ENCODE peak calls at places on chromosomes 7 and 10, in ten cellular contexts. One of them, this sample, is unnamed.

GRCh38 chr10:124106241-124106905 is 13.0 kb upstream of the CHST15 start:
- DNase-seq in tibial nerve: peak
- DNase-seq in AG10803: peak
- DNase-seq in body of pancreas: peak
- DNase-seq in hepatocyte: peak
- DNase-seq in AG09319: peak
- DNase-seq in heart right ventricle: peak
- DNase-seq in uterus: peak
- DNase-seq in neural crest cell: no peak
- DNase-seq in testis: peak
- DNase-seq in this sample: no peak

GRCh38 chr7:20928022-20928421 is 141.3 kb upstream of the SP8 start:
- DNase-seq in tibial nerve: no peak
- DNase-seq in AG09319: no peak
- DNase-seq in AG10803: no peak
- DNase-seq in heart right ventricle: no peak
- DNase-seq in neural crest cell: no peak
- DNase-seq in testis: no peak
- DNase-seq in body of pancreas: no peak
- DNase-seq in uterus: no peak
- DNase-seq in hepatocyte: no peak
- DNase-seq in this sample: no peak

GRCh38 chr7:93145324-93145723 is 2.9 kb downstream of the SAMD9L start:
- DNase-seq in testis: no peak
- DNase-seq in hepatocyte: no peak
- DNase-seq in uterus: no peak
- DNase-seq in body of pancreas: no peak
- DNase-seq in neural crest cell: no peak
- DNase-seq in heart right ventricle: no peak
- DNase-seq in tibial nerve: no peak
- DNase-seq in AG10803: no peak
- DNase-seq in AG09319: no peak
- DNase-seq in this sample: no peak

GRCh38 chr10:103254113-103254512 is 8.4 kb downstream of the RPEL1 start:
- DNase-seq in neural crest cell: no peak
- DNase-seq in testis: no peak
- DNase-seq in hepatocyte: no peak
- DNase-seq in AG10803: no peak
- DNase-seq in heart right ventricle: no peak
- DNase-seq in body of pancreas: no peak
- DNase-seq in tibial nerve: no peak
- DNase-seq in uterus: no peak
- DNase-seq in AG09319: no peak
- DNase-seq in this sample: no peak

GRCh38 chr10:50561266-50561665 is 62.5 kb downstream of the SGMS1 start:
- DNase-seq in neural crest cell: no peak
- DNase-seq in AG10803: peak
- DNase-seq in body of pancreas: no peak
- DNase-seq in uterus: no peak
- DNase-seq in hepatocyte: no peak
- DNase-seq in tibial nerve: peak
- DNase-seq in AG09319: peak
- DNase-seq in heart right ventricle: no peak
- DNase-seq in testis: peak
- DNase-seq in this sample: no peak

GRCh38 chr10:94146313-94146712 is 152.6 kb downstream of the PLCE1 start:
- DNase-seq in uterus: no peak
- DNase-seq in tibial nerve: no peak
- DNase-seq in body of pancreas: no peak
- DNase-seq in neural crest cell: no peak
- DNase-seq in heart right ventricle: no peak
- DNase-seq in hepatocyte: no peak
- DNase-seq in AG10803: no peak
- DNase-seq in testis: no peak
- DNase-seq in AG09319: no peak
- DNase-seq in this sample: no peak

GRCh38 chr7:106819546-106819945 is 45.5 kb upstream of the PIK3CG start:
- DNase-seq in hepatocyte: no peak
- DNase-seq in uterus: no peak
- DNase-seq in AG09319: no peak
- DNase-seq in neural crest cell: no peak
- DNase-seq in heart right ventricle: no peak
- DNase-seq in AG10803: peak
- DNase-seq in tibial nerve: no peak
- DNase-seq in testis: no peak
- DNase-seq in body of pancreas: no peak
- DNase-seq in this sample: no peak

GRCh38 chr10:86958109-86958830 is at the start of gene SNCG:
- DNase-seq in testis: peak
- DNase-seq in tibial nerve: no peak
- DNase-seq in neural crest cell: no peak
- DNase-seq in body of pancreas: no peak
- DNase-seq in AG10803: no peak
- DNase-seq in uterus: no peak
- DNase-seq in hepatocyte: no peak
- DNase-seq in heart right ventricle: peak
- DNase-seq in AG09319: no peak
- DNase-seq in this sample: no peak

GRCh38 chr7:143126146-143126545 is 5.7 kb upstream of the PIP start:
- DNase-seq in AG10803: peak
- DNase-seq in tibial nerve: no peak
- DNase-seq in testis: no peak
- DNase-seq in uterus: no peak
- DNase-seq in heart right ventricle: no peak
- DNase-seq in neural crest cell: no peak
- DNase-seq in body of pancreas: no peak
- DNase-seq in hepatocyte: no peak
- DNase-seq in AG09319: peak
- DNase-seq in this sample: no peak

GRCh38 chr7:44379366-44380178 is 54.2 kb upstream of the CAMK2B start:
- DNase-seq in AG09319: no peak
- DNase-seq in body of pancreas: no peak
- DNase-seq in AG10803: peak
- DNase-seq in heart right ventricle: no peak
- DNase-seq in hepatocyte: peak
- DNase-seq in tibial nerve: no peak
- DNase-seq in neural crest cell: no peak
- DNase-seq in testis: no peak
- DNase-seq in uterus: no peak
- DNase-seq in this sample: no peak

GRCh38 chr10:48659790-48660189 is 24.9 kb upstream of the WDFY4 start:
- DNase-seq in tibial nerve: no peak
- DNase-seq in uterus: no peak
- DNase-seq in heart right ventricle: no peak
- DNase-seq in AG09319: no peak
- DNase-seq in neural crest cell: no peak
- DNase-seq in body of pancreas: no peak
- DNase-seq in testis: no peak
- DNase-seq in AG10803: no peak
- DNase-seq in hepatocyte: no peak
- DNase-seq in this sample: no peak

GRCh38 chr7:139560199-139560598 is 36.7 kb downstream of the CLEC2L start:
- DNase-seq in uterus: no peak
- DNase-seq in hepatocyte: no peak
- DNase-seq in AG09319: no peak
- DNase-seq in neural crest cell: no peak
- DNase-seq in heart right ventricle: no peak
- DNase-seq in tibial nerve: no peak
- DNase-seq in AG10803: no peak
- DNase-seq in testis: no peak
- DNase-seq in body of pancreas: no peak
- DNase-seq in this sample: no peak

GRCh38 chr7:139559364-139560105 is 36.0 kb downstream of the CLEC2L start:
- DNase-seq in tibial nerve: no peak
- DNase-seq in uterus: no peak
- DNase-seq in testis: no peak
- DNase-seq in body of pancreas: no peak
- DNase-seq in hepatocyte: no peak
- DNase-seq in neural crest cell: no peak
- DNase-seq in AG09319: no peak
- DNase-seq in heart right ventricle: no peak
- DNase-seq in AG10803: no peak
- DNase-seq in this sample: no peak

GRCh38 chr7:139562491-139562890 is 39.0 kb downstream of the CLEC2L start:
- DNase-seq in AG10803: no peak
- DNase-seq in hepatocyte: no peak
- DNase-seq in testis: no peak
- DNase-seq in neural crest cell: no peak
- DNase-seq in heart right ventricle: no peak
- DNase-seq in AG09319: no peak
- DNase-seq in uterus: no peak
- DNase-seq in tibial nerve: no peak
- DNase-seq in body of pancreas: no peak
- DNase-seq in this sample: no peak

GRCh38 chr7:139560678-139561077 is 37.2 kb downstream of the CLEC2L start:
- DNase-seq in neural crest cell: no peak
- DNase-seq in body of pancreas: no peak
- DNase-seq in uterus: no peak
- DNase-seq in AG10803: no peak
- DNase-seq in testis: no peak
- DNase-seq in hepatocyte: no peak
- DNase-seq in AG09319: no peak
- DNase-seq in tibial nerve: no peak
- DNase-seq in heart right ventricle: no peak
- DNase-seq in this sample: no peak

DNA sequence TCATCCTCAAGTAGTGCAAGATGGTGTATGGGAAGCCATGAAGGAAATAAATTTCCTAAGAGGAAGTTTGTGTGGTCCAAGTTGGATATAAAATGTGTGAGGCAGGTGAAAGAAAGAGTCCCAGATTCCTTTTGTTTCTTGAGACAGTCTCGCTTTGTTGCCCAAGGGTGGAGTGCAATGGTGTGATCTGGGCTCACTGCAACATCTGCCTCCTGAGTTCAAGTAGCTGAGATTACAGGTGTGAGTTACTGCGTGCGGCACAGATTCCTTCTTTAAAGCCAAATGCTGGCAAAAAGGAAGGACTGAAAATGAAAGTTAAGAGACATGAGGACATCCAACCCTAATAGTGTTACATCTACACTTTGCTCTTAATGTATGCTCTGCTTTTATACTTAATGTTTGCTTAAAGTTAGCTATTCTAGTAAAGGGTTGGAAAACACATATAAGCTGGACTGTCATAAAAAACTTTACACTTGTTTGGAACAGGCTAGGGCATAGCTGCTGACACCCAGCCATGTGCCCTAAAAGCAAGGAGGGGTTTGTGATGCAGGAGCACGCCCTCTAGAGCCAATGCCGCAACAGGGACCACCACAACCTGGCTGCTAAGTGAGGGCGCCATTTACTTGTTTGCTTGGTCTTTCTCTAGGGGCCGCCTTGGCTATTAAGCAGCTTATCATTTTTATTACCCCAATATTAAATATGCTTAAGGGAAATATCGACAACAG is 34.5 kb downstream of the CLEC2L start:
- DNase-seq in uterus: no peak
- DNase-seq in hepatocyte: no peak
- DNase-seq in testis: no peak
- DNase-seq in heart right ventricle: no peak
- DNase-seq in body of pancreas: no peak
- DNase-seq in AG10803: no peak
- DNase-seq in AG09319: no peak
- DNase-seq in neural crest cell: no peak
- DNase-seq in tibial nerve: no peak
- DNase-seq in this sample: no peak
- TF ChIP-seq CTCF in uterus: no peak
- TF ChIP-seq CTCF in hepatocyte: peak
- TF ChIP-seq CTCF in testis: no peak
- TF ChIP-seq CTCF in heart right ventricle: no peak
- TF ChIP-seq CTCF in body of pancreas: no peak
- TF ChIP-seq CTCF in AG10803: no peak
- TF ChIP-seq CTCF in AG09319: no peak
- TF ChIP-seq CTCF in neural crest cell: no peak
- TF ChIP-seq CTCF in tibial nerve: no peak
- TF ChIP-seq CTCF in this sample: no peak

GRCh38 chr10:96560970-96561887 is 25.6 kb downstream of the TM9SF3 start:
- DNase-seq in testis: no peak
- DNase-seq in AG10803: no peak
- DNase-seq in tibial nerve: no peak
- DNase-seq in neural crest cell: no peak
- DNase-seq in heart right ventricle: no peak
- DNase-seq in uterus: no peak
- DNase-seq in body of pancreas: no peak
- DNase-seq in hepatocyte: peak
- DNase-seq in AG09319: no peak
- DNase-seq in this sample: no peak

GRCh38 chr10:96560489-96560888 is 26.3 kb downstream of the TM9SF3 start:
- DNase-seq in hepatocyte: no peak
- DNase-seq in AG10803: no peak
- DNase-seq in uterus: no peak
- DNase-seq in neural crest cell: no peak
- DNase-seq in body of pancreas: no peak
- DNase-seq in tibial nerve: no peak
- DNase-seq in testis: no peak
- DNase-seq in AG09319: no peak
- DNase-seq in heart right ventricle: no peak
- DNase-seq in this sample: no peak

DNA sequence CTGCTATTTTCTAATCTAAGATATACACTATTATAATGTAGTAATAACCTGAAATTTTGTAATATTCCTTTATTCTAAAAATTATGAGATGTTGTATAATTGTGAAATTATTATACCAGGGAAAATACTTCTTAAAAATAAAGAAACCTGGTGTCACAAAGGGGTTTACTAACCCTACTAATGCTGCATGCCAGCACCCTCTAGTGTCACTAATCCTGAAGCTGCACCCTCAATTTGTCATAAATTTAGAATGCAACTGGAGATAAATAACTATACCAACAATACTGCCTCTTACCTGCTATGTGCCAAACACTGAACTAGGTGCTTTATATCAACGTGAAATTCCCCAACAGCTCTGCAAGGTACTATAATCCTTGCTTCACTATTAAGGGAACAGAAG is 30.8 kb downstream of the TM9SF3 start:
- DNase-seq in uterus: no peak
- DNase-seq in heart right ventricle: no peak
- DNase-seq in tibial nerve: no peak
- DNase-seq in body of pancreas: no peak
- DNase-seq in neural crest cell: no peak
- DNase-seq in AG10803: no peak
- DNase-seq in testis: no peak
- DNase-seq in AG09319: no peak
- DNase-seq in hepatocyte: peak
- DNase-seq in this sample: no peak
- TF ChIP-seq CTCF in uterus: peak
- TF ChIP-seq CTCF in heart right ventricle: peak
- TF ChIP-seq CTCF in tibial nerve: peak
- TF ChIP-seq CTCF in body of pancreas: peak
- TF ChIP-seq CTCF in neural crest cell: peak
- TF ChIP-seq CTCF in AG10803: peak
- TF ChIP-seq CTCF in testis: no peak
- TF ChIP-seq CTCF in AG09319: peak
- TF ChIP-seq CTCF in hepatocyte: peak
- TF ChIP-seq CTCF in this sample: no peak

GRCh38 chr10:118308664-118309063 is 33.5 kb downstream of the FAM204A start:
- DNase-seq in body of pancreas: no peak
- DNase-seq in testis: no peak
- DNase-seq in hepatocyte: no peak
- DNase-seq in AG10803: no peak
- DNase-seq in AG09319: no peak
- DNase-seq in neural crest cell: no peak
- DNase-seq in uterus: no peak
- DNase-seq in tibial nerve: no peak
- DNase-seq in heart right ventricle: no peak
- DNase-seq in this sample: no peak
- TF ChIP-seq CTCF in body of pancreas: no peak
- TF ChIP-seq CTCF in testis: no peak
- TF ChIP-seq CTCF in hepatocyte: peak
- TF ChIP-seq CTCF in AG10803: no peak
- TF ChIP-seq CTCF in AG09319: no peak
- TF ChIP-seq CTCF in neural crest cell: no peak
- TF ChIP-seq CTCF in uterus: no peak
- TF ChIP-seq CTCF in tibial nerve: no peak
- TF ChIP-seq CTCF in heart right ventricle: no peak
- TF ChIP-seq CTCF in this sample: no peak

GRCh38 chr7:41889040-41889439 is 186.2 kb upstream of the INHBA start:
- DNase-seq in uterus: no peak
- DNase-seq in hepatocyte: no peak
- DNase-seq in AG10803: no peak
- DNase-seq in neural crest cell: no peak
- DNase-seq in testis: no peak
- DNase-seq in AG09319: no peak
- DNase-seq in body of pancreas: no peak
- DNase-seq in heart right ventricle: no peak
- DNase-seq in tibial nerve: no peak
- DNase-seq in this sample: no peak
- TF ChIP-seq CTCF in uterus: no peak
- TF ChIP-seq CTCF in hepatocyte: no peak
- TF ChIP-seq CTCF in AG10803: no peak
- TF ChIP-seq CTCF in neural crest cell: no peak
- TF ChIP-seq CTCF in testis: no peak
- TF ChIP-seq CTCF in AG09319: no peak
- TF ChIP-seq CTCF in body of pancreas: no peak
- TF ChIP-seq CTCF in heart right ventricle: no peak
- TF ChIP-seq CTCF in tibial nerve: no peak
- TF ChIP-seq CTCF in this sample: no peak

This sample was measured in endothelial cell.